ENCODE peak calls at places on chromosomes 4 and X, in ten cellular contexts. G is HL-60, L is upper lobe of right lung, S is MM.1S, Z is dorsolateral prefrontal cortex, A is left ventricle myocardium inferior, J is RWPE2, P is HCT116, R is uterus, W is ovary. T is an unnamed sample.

GRCh38 chr4:13088726-13089658 is 395.1 kb downstream of the RAB28 start:
- DNase-seq in S (no peak), P (no peak), W (no peak), A (no peak), L (no peak), G (no peak), R (no peak), J (no peak), Z (no peak), T (no peak)

GRCh38 chr4:182062936-182063335 is 180.3 kb upstream of the TENM3 start:
- DNase-seq in P (no peak), S (peak), Z (no peak), J (no peak), R (no peak), A (no peak), W (no peak), L (no peak), G (no peak), T (no peak)

GRCh38 chrX:140425712-140426395 is 79.0 kb downstream of the SOX3 start:
- DNase-seq in S (no peak), J (no peak), Z (no peak), L (no peak), R (no peak), W (no peak), G (no peak), P (no peak), A (no peak), T (no peak)

GRCh38 chr4:73735231-73735630 is 5.1 kb upstream of the CXCL8 start:
- DNase-seq in L (no peak), Z (no peak), W (no peak), J (no peak), P (no peak), A (no peak), S (no peak), G (peak), R (no peak), T (no peak)

GRCh38 chrX:39313149-39313548 is 511.9 kb downstream of the MID1IP1 start:
- DNase-seq in Z (no peak), J (no peak), L (no peak), G (no peak), S (no peak), A (no peak), W (no peak), R (no peak), P (no peak), T (no peak)

GRCh38 chr4:148062301-148062950 is 330.5 kb downstream of the ARHGAP10 start:
- DNase-seq in G (no peak), L (no peak), P (no peak), A (no peak), W (no peak), J (no peak), R (no peak), S (no peak), Z (no peak), T (no peak)

GRCh38 chrX:119374736-119375135 is 24.4 kb upstream of the SLC25A43 start:
- DNase-seq in G (no peak), Z (no peak), S (no peak), P (no peak), R (no peak), W (no peak), A (no peak), L (no peak), J (no peak), T (no peak)

GRCh38 chrX:105872921-105873320 is 50.6 kb downstream of the NRK start:
- DNase-seq in W (no peak), R (no peak), S (no peak), L (no peak), Z (no peak), P (no peak), J (no peak), A (no peak), G (no peak), T (no peak)

GRCh38 chrX:123157586-123157985 is 26.5 kb upstream of the GRIA3 start:
- DNase-seq in Z (no peak), A (no peak), J (no peak), P (no peak), L (no peak), R (no peak), W (no peak), G (no peak), S (no peak), T (no peak)
- H3K27ac ChIP-seq in Z (no peak), A (no peak), J (no peak), P (no peak), L (no peak), R (no peak), W (no peak), G (no peak), S (no peak), T (no peak)

GRCh38 chr4:3387154-3387942 is 54.4 kb upstream of the HGFAC start:
- DNase-seq in G (no peak), Z (no peak), L (no peak), R (no peak), A (no peak), P (no peak), W (no peak), S (no peak), J (no peak), T (no peak)

GRCh38 chr4:3387943-3388348 is 53.8 kb upstream of the HGFAC start:
- DNase-seq in J (peak), L (peak), R (peak), A (peak), S (no peak), P (no peak), Z (no peak), G (peak), W (peak), T (no peak)

GRCh38 chr4:3388461-3389185 is 53.1 kb upstream of the HGFAC start:
- DNase-seq in R (no peak), P (no peak), A (peak), Z (no peak), W (no peak), J (no peak), S (no peak), L (peak), G (peak), T (no peak)

GRCh38 chr4:3389879-3390840 is 51.6 kb upstream of the HGFAC start:
- DNase-seq in G (no peak), L (no peak), P (no peak), S (no peak), Z (no peak), J (no peak), A (peak), R (no peak), W (no peak), T (no peak)

GRCh38 chr4:3389186-3389878 is 52.4 kb upstream of the HGFAC start:
- DNase-seq in R (no peak), G (peak), L (peak), P (no peak), Z (no peak), W (no peak), J (peak), S (no peak), A (peak), T (no peak)
- H3K4me3 ChIP-seq in R (no peak), G (no peak), L (peak), P (no peak), Z (peak), W (peak), J (peak), S (no peak), A (peak), T (peak)

GRCh38 chrX:3939967-3940610 is 226.6 kb upstream of the PRKX start:
- DNase-seq in S (peak), P (peak), A (no peak), W (no peak), Z (no peak), G (no peak), J (no peak), R (no peak), L (no peak), T (no peak)
- TF ChIP-seq CTCF in S (peak), P (peak), A (peak), W (no peak), Z (peak), G (no peak), J (peak), R (no peak), L (peak), T (peak)

GRCh38 chrX:127621780-127622179 is 430.4 kb downstream of the ACTRT1 start:
- DNase-seq in J (no peak), S (no peak), R (no peak), Z (no peak), L (no peak), A (no peak), W (no peak), P (no peak), G (no peak), T (no peak)
- H3K27ac ChIP-seq in J (no peak), S (no peak), R (no peak), Z (no peak), L (no peak), A (no peak), W (no peak), P (no peak), G (no peak), T (no peak)

GRCh38 chr4:183746305-183747229 is 87.5 kb downstream of the TRAPPC11 start:
- DNase-seq in S (no peak), A (no peak), G (no peak), W (no peak), L (no peak), Z (no peak), J (no peak), R (no peak), P (no peak), T (no peak)
- H3K4me3 ChIP-seq in S (no peak), A (no peak), G (no peak), W (no peak), L (no peak), Z (no peak), J (no peak), R (no peak), P (no peak), T (no peak)

GRCh38 chr4:150218447-150218846 is 140.2 kb downstream of the DCLK2 start:
- DNase-seq in G (no peak), P (no peak), L (no peak), Z (no peak), W (no peak), J (no peak), S (no peak), A (no peak), R (no peak), T (no peak)

GRCh38 chr4:150215601-150216000 is 137.4 kb downstream of the DCLK2 start:
- DNase-seq in P (no peak), S (no peak), G (no peak), W (no peak), J (no peak), Z (no peak), L (no peak), R (no peak), A (no peak), T (no peak)

GRCh38 chr4:150217804-150218203 is 139.6 kb downstream of the DCLK2 start:
- DNase-seq in R (no peak), L (no peak), G (no peak), P (no peak), W (no peak), S (no peak), Z (no peak), J (no peak), A (no peak), T (no peak)

GRCh38 chr4:150216725-150217124 is 138.5 kb downstream of the DCLK2 start:
- DNase-seq in R (no peak), J (no peak), A (no peak), G (no peak), S (no peak), L (no peak), Z (no peak), P (no peak), W (no peak), T (no peak)

GRCh38 chr4:150217192-150217591 is 138.9 kb downstream of the DCLK2 start:
- DNase-seq in G (no peak), W (no peak), L (no peak), Z (no peak), P (no peak), S (no peak), R (no peak), A (no peak), J (no peak), T (no peak)
- TF ChIP-seq CTCF in G (no peak), W (no peak), L (peak), Z (peak), P (no peak), S (no peak), R (peak), A (peak), J (peak), T (no peak)

GRCh38 chr4:110637408-110638131 is 14.7 kb upstream of the PITX2 start:
- DNase-seq in Z (no peak), J (no peak), L (no peak), A (no peak), S (no peak), G (no peak), W (no peak), P (no peak), R (no peak), T (no peak)

GRCh38 chr4:110635155-110635479 is 12.2 kb upstream of the PITX2 start:
- DNase-seq in P (no peak), L (no peak), G (no peak), R (no peak), S (no peak), Z (no peak), W (no peak), J (no peak), A (no peak), T (no peak)

GRCh38 chr4:110638347-110638746 is 15.5 kb upstream of the PITX2 start:
- DNase-seq in P (no peak), J (no peak), W (no peak), A (no peak), R (no peak), S (no peak), G (no peak), L (no peak), Z (no peak), T (no peak)

GRCh38 chr4:110636231-110636676 is 13.4 kb upstream of the PITX2 start:
- DNase-seq in R (no peak), W (no peak), L (no peak), J (no peak), Z (no peak), P (peak), A (no peak), S (no peak), G (no peak), T (no peak)

GRCh38 chr4:110636677-110637407 is 14.0 kb upstream of the PITX2 start:
- DNase-seq in L (no peak), W (no peak), S (no peak), R (no peak), P (peak), Z (no peak), A (no peak), G (no peak), J (no peak), T (peak)
- H3K27ac ChIP-seq in L (no peak), W (no peak), S (no peak), R (no peak), P (peak), Z (no peak), A (no peak), G (no peak), J (no peak), T (no peak)

GRCh38 chr4:58475097-58475496 is 1364.9 kb upstream of the IGFBP7 start:
- DNase-seq in Z (no peak), A (no peak), R (no peak), W (no peak), J (no peak), L (no peak), S (no peak), P (no peak), G (no peak), T (no peak)
- H3K4me3 ChIP-seq in Z (no peak), A (no peak), R (no peak), W (no peak), J (no peak), L (no peak), S (no peak), P (no peak), G (no peak), T (no peak)

GRCh38 chr4:180913750-180914149 is 1329.5 kb upstream of the TENM3 start:
- DNase-seq in W (no peak), L (no peak), S (no peak), P (peak), Z (no peak), G (no peak), J (no peak), R (no peak), A (no peak), T (no peak)

GRCh38 chr4:180909279-180909678 is 1333.9 kb upstream of the TENM3 start:
- DNase-seq in G (peak), Z (no peak), A (no peak), S (no peak), J (no peak), R (no peak), L (no peak), P (peak), W (no peak), T (no peak)
- TF ChIP-seq CTCF in G (no peak), Z (no peak), A (no peak), S (peak), J (peak), R (no peak), L (no peak), P (peak), W (no peak), T (no peak)